ENCODE peak calls at places on chromosome 20, in four cellular contexts. J, X, E and O are unnamed samples.

GRCh38 chr20:46805836-46806235 is 88.8 kb upstream of the EYA2 start:
- DNase-seq in J (no peak), X (no peak), E (no peak), O (no peak)

GRCh38 chr20:11581271-11581670 is 336.4 kb upstream of the BTBD3 start:
- DNase-seq in J (peak; percentile 4), X (no peak), E (no peak), O (no peak)

GRCh38 chr20:5080384-5080877 is 39.3 kb downstream of the PCNA start:
- DNase-seq in J (peak; percentile 24), X (peak; percentile 71), E (peak; percentile 8), O (no peak)

GRCh38 chr20:45957021-45957941 is 14.7 kb downstream of the ZNF335 start:
- DNase-seq in J (no peak), X (no peak), E (no peak), O (no peak)

GRCh38 chr20:9311132-9311531 is 203.3 kb upstream of the LAMP5 start:
- DNase-seq in J (peak; percentile 74), X (no peak), E (no peak), O (no peak)

GRCh38 chr20:57620274-57620990 is at the start of gene ZBP1:
- DNase-seq in J (no peak), X (no peak), E (no peak), O (peak; percentile 69)

GRCh38 chr20:13220857-13221297 is at the start of gene ISM1:
- DNase-seq in J (no peak), X (peak; percentile 51), E (no peak), O (no peak)

GRCh38 chr20:13717631-13718044 is 67.1 kb downstream of the ESF1 start:
- DNase-seq in J (no peak), X (no peak), E (no peak), O (no peak)

GRCh38 chr20:44643596-44644383 is 7.7 kb downstream of the ADA start:
- DNase-seq in J (peak; percentile 71), X (peak; percentile 75), E (no peak), O (no peak)

GRCh38 chr20:46951405-46951804 is 56.8 kb downstream of the EYA2 start:
- DNase-seq in J (no peak), X (peak; percentile 57), E (no peak), O (no peak)

GRCh38 chr20:1474817-1475603 is 8.4 kb upstream of the NSFL1C start:
- DNase-seq in J (no peak), X (no peak), E (no peak), O (no peak)

GRCh38 chr20:24778585-24779031 is 170.5 kb upstream of the CST7 start:
- DNase-seq in J (no peak), X (no peak), E (no peak), O (no peak)

GRCh38 chr20:13098720-13099355 is 90.1 kb downstream of the SPTLC3 start:
- DNase-seq in J (no peak), X (no peak), E (no peak), O (no peak)